ENCODE peak calls at places on chromosomes 11 and 22, in seven cellular contexts. J is heart left ventricle, T is Panc1, W is H9, V is kidney, N is fibroblast of lung, S is thoracic aorta. E is an unnamed sample. For H3K4me1, the result is how much of the 10 kb centered on the place peaks cover.

GRCh38 chr11:36347384-36347906 is 51.4 kb downstream of the PRR5L start:
- DNase-seq in T (no peak), V (no peak), J (no peak), W (no peak), N (no peak), S (no peak), E (no peak)

GRCh38 chr11:69938206-69938605 is 119.0 kb upstream of the FGF3 start:
- DNase-seq in N (no peak), T (no peak), J (no peak), S (no peak), W (no peak), V (peak), E (no peak)

GRCh38 chr11:94504689-94505293 is 7.5 kb upstream of the C11orf97 start:
- DNase-seq in S (no peak), J (no peak), N (peak), T (no peak), W (no peak), V (no peak), E (peak)

GRCh38 chr11:103947566-103947919 is 88.9 kb upstream of the DDI1 start:
- DNase-seq in S (no peak), J (peak), W (no peak), T (no peak), N (peak), V (no peak), E (no peak)

GRCh38 chr11:74232316-74232950 is 61.3 kb downstream of the PPME1 start:
- DNase-seq in S (no peak), W (no peak), N (no peak), J (no peak), V (no peak), T (no peak), E (no peak)

GRCh38 chr11:84800755-84801346 is 826.3 kb downstream of the DLG2 start:
- DNase-seq in V (no peak), N (peak), J (no peak), T (no peak), S (no peak), W (no peak), E (no peak)

GRCh38 chr11:2586091-2586792 is 113.6 kb downstream of the KCNQ1OT1 start:
- DNase-seq in W (peak), J (peak), T (no peak), V (peak), N (no peak), S (no peak), E (no peak)

GRCh38 chr11:64665381-64665780 is 57.6 kb downstream of the NRXN2 start:
- DNase-seq in J (no peak), S (no peak), W (no peak), N (no peak), T (no peak), V (peak), E (no peak)

GRCh38 chr11:67318239-67318555 is 14.9 kb downstream of the SSH3 start:
- DNase-seq in T (no peak), N (no peak), V (no peak), W (no peak), S (no peak), J (no peak), E (no peak)

GRCh38 chr11:70661763-70662501 is 263.6 kb downstream of the CTTN start:
- DNase-seq in S (no peak), V (no peak), T (no peak), W (peak), J (no peak), N (peak), E (no peak)

GRCh38 chr22:26143801-26144325 is 25.4 kb upstream of the SEZ6L start:
- DNase-seq in N (no peak), T (no peak), V (no peak), J (no peak), W (no peak), S (no peak), E (no peak)

GRCh38 chr22:50530280-50530856 is 556 bp upstream of the TYMP start:
- DNase-seq in V (no peak), J (peak), T (no peak), N (peak), S (no peak), W (peak), E (peak)

GRCh38 chr11:64285885-64286800 is 495 bp downstream of the GPR137 start:
- DNase-seq in J (no peak), S (no peak), W (no peak), T (no peak), V (peak), N (no peak), E (no peak)

GRCh38 chr11:46357483-46357936 is 10.2 kb downstream of the DGKZ start:
- DNase-seq in V (no peak), J (no peak), S (no peak), N (no peak), T (no peak), W (no peak), E (no peak)
- H3K4me1 ChIP-seq in V (under half), J (under half), S (under half), N (under half), T (under half), W (under half), E (under half)

DNA sequence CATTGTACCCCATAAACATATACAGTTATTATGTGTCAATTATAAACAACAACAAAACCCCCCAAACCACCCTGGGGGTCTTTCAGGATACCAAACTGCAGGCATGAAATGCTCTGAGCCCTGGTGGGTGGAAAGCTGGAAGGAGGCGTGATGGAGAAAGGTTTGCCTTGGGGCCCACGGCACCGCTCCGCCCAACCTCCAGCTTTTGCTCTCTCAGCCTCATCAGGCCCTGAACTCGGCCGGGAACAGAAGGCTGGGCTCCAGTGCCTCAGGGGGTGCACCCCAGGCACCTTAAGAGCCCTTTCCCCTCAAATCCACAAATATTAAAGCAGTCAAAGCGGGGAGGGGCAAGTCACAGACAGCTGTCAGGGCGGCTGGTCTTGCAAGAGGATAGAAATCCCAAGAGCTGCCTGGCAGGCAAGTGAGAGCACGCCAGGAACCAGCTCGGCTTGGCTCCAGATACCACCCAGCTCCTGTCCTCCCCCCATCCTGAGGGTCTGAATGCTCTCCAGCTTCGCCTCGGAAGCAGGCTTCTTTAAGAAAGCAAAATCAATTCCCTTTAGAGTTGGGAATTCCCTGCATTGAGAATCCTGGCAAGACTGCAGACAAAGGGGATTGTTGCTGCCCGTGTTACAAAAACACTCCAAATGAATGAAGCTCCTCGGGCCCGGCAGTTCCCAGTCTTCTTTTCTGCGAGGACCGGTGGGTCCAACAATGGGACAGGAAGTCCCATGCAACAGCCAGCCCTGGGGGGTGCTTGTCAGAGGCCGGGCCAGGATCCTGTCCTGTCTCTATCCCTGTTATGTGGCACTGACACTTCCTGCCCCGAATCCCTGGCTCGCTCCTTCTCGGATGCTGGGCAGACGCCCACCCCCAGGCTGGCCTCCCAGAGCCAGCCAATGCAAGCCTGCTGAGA is 80.8 kb downstream of the NAT10 start:
- DNase-seq in T (no peak), N (no peak), V (peak), S (no peak), J (no peak), W (peak), E (no peak)
- H3K27ac ChIP-seq in T (no peak), N (no peak), V (no peak), S (no peak), J (no peak), W (no peak), E (no peak)

GRCh38 chr22:44063462-44064371 is 39.6 kb downstream of the PARVB start:
- DNase-seq in V (no peak), T (no peak), J (no peak), W (no peak), N (no peak), S (no peak), E (no peak)
- TF ChIP-seq CTCF in V (no peak), T (no peak), J (no peak), W (no peak), N (no peak), S (no peak), E (no peak)

GRCh38 chr11:57251491-57252104 is 14.5 kb upstream of the APLNR start:
- DNase-seq in W (no peak), V (no peak), T (no peak), N (peak), S (no peak), J (peak), E (no peak)
- H3K4me1 ChIP-seq in W (under half), V (under half), T (under half), N (under half), S (under half), J (under half), E (under half)

GRCh38 chr22:35743466-35743865 is 25.8 kb downstream of the APOL5 start:
- DNase-seq in N (peak), T (no peak), J (no peak), V (no peak), W (no peak), S (no peak), E (no peak)
- H3K27ac ChIP-seq in N (peak), T (no peak), J (peak), V (no peak), W (no peak), S (no peak), E (no peak)

E was measured in tibial nerve.